ENCODE peak calls at places on chromosomes 13 and 19, in six cellular contexts. One of them, this sample, is unnamed.

GRCh38 chr13:40581277-40581579 is 85.2 kb downstream of the FOXO1 start:
- DNase-seq in GM12865: no peak
- DNase-seq in left ventricle myocardium inferior: no peak
- DNase-seq in AG04449: no peak
- DNase-seq in brain microvascular endothelial cell: no peak
- DNase-seq in cardiac muscle cell: no peak
- DNase-seq in this sample: no peak

GRCh38 chr13:98325724-98326123 is 148.7 kb upstream of the RNF113B start:
- DNase-seq in GM12865: no peak
- DNase-seq in left ventricle myocardium inferior: no peak
- DNase-seq in AG04449: no peak
- DNase-seq in brain microvascular endothelial cell: no peak
- DNase-seq in cardiac muscle cell: no peak
- DNase-seq in this sample: no peak

GRCh38 chr19:45424191-45425058 is 708 bp upstream of the ERCC1 start:
- DNase-seq in GM12865: peak
- DNase-seq in left ventricle myocardium inferior: peak
- DNase-seq in AG04449: peak
- DNase-seq in brain microvascular endothelial cell: peak
- DNase-seq in cardiac muscle cell: no peak
- DNase-seq in this sample: peak

GRCh38 chr19:33868821-33869412 is 72.2 kb downstream of the KCTD15 start:
- DNase-seq in GM12865: no peak
- DNase-seq in left ventricle myocardium inferior: peak
- DNase-seq in AG04449: no peak
- DNase-seq in brain microvascular endothelial cell: no peak
- DNase-seq in cardiac muscle cell: peak
- DNase-seq in this sample: no peak

GRCh38 chr19:18091217-18091608 is 4.5 kb upstream of the IL12RB1 start:
- DNase-seq in GM12865: peak
- DNase-seq in left ventricle myocardium inferior: peak
- DNase-seq in AG04449: no peak
- DNase-seq in brain microvascular endothelial cell: no peak
- DNase-seq in cardiac muscle cell: no peak
- DNase-seq in this sample: no peak

GRCh38 chr13:50357586-50358118 is 342.4 kb downstream of the KCNRG start:
- DNase-seq in GM12865: no peak
- DNase-seq in left ventricle myocardium inferior: no peak
- DNase-seq in AG04449: peak
- DNase-seq in brain microvascular endothelial cell: peak
- DNase-seq in cardiac muscle cell: no peak
- DNase-seq in this sample: peak

GRCh38 chr19:16376649-16377048 is 52.0 kb downstream of the KLF2 start:
- DNase-seq in GM12865: peak
- DNase-seq in left ventricle myocardium inferior: no peak
- DNase-seq in AG04449: no peak
- DNase-seq in brain microvascular endothelial cell: no peak
- DNase-seq in cardiac muscle cell: peak
- DNase-seq in this sample: no peak

GRCh38 chr19:16206637-16207036 is 8.9 kb downstream of the AP1M1 start:
- DNase-seq in GM12865: no peak
- DNase-seq in left ventricle myocardium inferior: no peak
- DNase-seq in AG04449: no peak
- DNase-seq in brain microvascular endothelial cell: no peak
- DNase-seq in cardiac muscle cell: no peak
- DNase-seq in this sample: no peak

GRCh38 chr19:50890422-50891252 is 17.4 kb downstream of the KLK2 start:
- DNase-seq in GM12865: peak
- DNase-seq in left ventricle myocardium inferior: no peak
- DNase-seq in AG04449: peak
- DNase-seq in brain microvascular endothelial cell: peak
- DNase-seq in cardiac muscle cell: no peak
- DNase-seq in this sample: no peak

GRCh38 chr13:36282818-36283432 is 14.7 kb downstream of the CCDC169 start:
- DNase-seq in GM12865: peak
- DNase-seq in left ventricle myocardium inferior: no peak
- DNase-seq in AG04449: no peak
- DNase-seq in brain microvascular endothelial cell: no peak
- DNase-seq in cardiac muscle cell: peak
- DNase-seq in this sample: peak

GRCh38 chr13:98890186-98890585 is 87.7 kb downstream of the DOCK9 start:
- DNase-seq in GM12865: no peak
- DNase-seq in left ventricle myocardium inferior: no peak
- DNase-seq in AG04449: peak
- DNase-seq in brain microvascular endothelial cell: peak
- DNase-seq in cardiac muscle cell: no peak
- DNase-seq in this sample: peak

GRCh38 chr19:6667114-6667627 is 2.8 kb downstream of the TNFSF14 start:
- DNase-seq in GM12865: no peak
- DNase-seq in left ventricle myocardium inferior: no peak
- DNase-seq in AG04449: no peak
- DNase-seq in brain microvascular endothelial cell: no peak
- DNase-seq in cardiac muscle cell: no peak
- DNase-seq in this sample: no peak

GRCh38 chr13:98942997-98943396 is 34.9 kb downstream of the DOCK9 start:
- DNase-seq in GM12865: no peak
- DNase-seq in left ventricle myocardium inferior: no peak
- DNase-seq in AG04449: no peak
- DNase-seq in brain microvascular endothelial cell: no peak
- DNase-seq in cardiac muscle cell: no peak
- DNase-seq in this sample: no peak

GRCh38 chr13:79973533-79973963 is 367.4 kb downstream of the SPRY2 start:
- DNase-seq in GM12865: peak
- DNase-seq in left ventricle myocardium inferior: peak
- DNase-seq in AG04449: no peak
- DNase-seq in brain microvascular endothelial cell: no peak
- DNase-seq in cardiac muscle cell: no peak
- DNase-seq in this sample: no peak

GRCh38 chr13:76968041-76968440 is 19.7 kb downstream of the ACOD1 start:
- DNase-seq in GM12865: no peak
- DNase-seq in left ventricle myocardium inferior: no peak
- DNase-seq in AG04449: no peak
- DNase-seq in brain microvascular endothelial cell: no peak
- DNase-seq in cardiac muscle cell: no peak
- DNase-seq in this sample: no peak

GRCh38 chr13:65787087-65787486 is 1443.0 kb downstream of the PCDH9 start:
- DNase-seq in GM12865: no peak
- DNase-seq in left ventricle myocardium inferior: no peak
- DNase-seq in AG04449: no peak
- DNase-seq in brain microvascular endothelial cell: no peak
- DNase-seq in cardiac muscle cell: no peak
- DNase-seq in this sample: no peak

GRCh38 chr19:1001538-1002166 is 1.4 kb downstream of the GRIN3B start:
- DNase-seq in GM12865: peak
- DNase-seq in left ventricle myocardium inferior: no peak
- DNase-seq in AG04449: no peak
- DNase-seq in brain microvascular endothelial cell: no peak
- DNase-seq in cardiac muscle cell: peak
- DNase-seq in this sample: no peak

GRCh38 chr19:46979103-46979769 is 40.4 kb upstream of the NPAS1 start:
- DNase-seq in GM12865: no peak
- DNase-seq in left ventricle myocardium inferior: no peak
- DNase-seq in AG04449: no peak
- DNase-seq in brain microvascular endothelial cell: no peak
- DNase-seq in cardiac muscle cell: no peak
- DNase-seq in this sample: no peak

GRCh38 chr13:114099918-114100445 is 32.4 kb downstream of the RASA3 start:
- DNase-seq in GM12865: no peak
- DNase-seq in left ventricle myocardium inferior: no peak
- DNase-seq in AG04449: no peak
- DNase-seq in brain microvascular endothelial cell: no peak
- DNase-seq in cardiac muscle cell: peak
- DNase-seq in this sample: no peak

GRCh38 chr19:51121257-51121656 is 3.4 kb upstream of the SIGLEC9 start:
- DNase-seq in GM12865: no peak
- DNase-seq in left ventricle myocardium inferior: no peak
- DNase-seq in AG04449: no peak
- DNase-seq in brain microvascular endothelial cell: no peak
- DNase-seq in cardiac muscle cell: no peak
- DNase-seq in this sample: no peak

GRCh38 chr13:102729560-102730275 is 34.9 kb upstream of the METTL21C start:
- DNase-seq in GM12865: no peak
- DNase-seq in left ventricle myocardium inferior: no peak
- DNase-seq in AG04449: peak
- DNase-seq in brain microvascular endothelial cell: peak
- DNase-seq in cardiac muscle cell: no peak
- DNase-seq in this sample: no peak

GRCh38 chr19:3404324-3405260 is 38.2 kb downstream of the NFIC start:
- DNase-seq in GM12865: no peak
- DNase-seq in left ventricle myocardium inferior: peak
- DNase-seq in AG04449: no peak
- DNase-seq in brain microvascular endothelial cell: peak
- DNase-seq in cardiac muscle cell: no peak
- DNase-seq in this sample: peak

GRCh38 chr13:20969182-20969581 is 66.6 kb upstream of the XPO4 start:
- DNase-seq in GM12865: peak
- DNase-seq in left ventricle myocardium inferior: no peak
- DNase-seq in AG04449: no peak
- DNase-seq in brain microvascular endothelial cell: peak
- DNase-seq in cardiac muscle cell: no peak
- DNase-seq in this sample: no peak

GRCh38 chr13:63124863-63125262 is 1709.2 kb upstream of the PCDH20 start:
- DNase-seq in GM12865: peak
- DNase-seq in left ventricle myocardium inferior: no peak
- DNase-seq in AG04449: no peak
- DNase-seq in brain microvascular endothelial cell: no peak
- DNase-seq in cardiac muscle cell: peak
- DNase-seq in this sample: no peak

GRCh38 chr13:28031220-28031903 is 42.9 kb upstream of the URAD start:
- DNase-seq in GM12865: peak
- DNase-seq in left ventricle myocardium inferior: peak
- DNase-seq in AG04449: no peak
- DNase-seq in brain microvascular endothelial cell: no peak
- DNase-seq in cardiac muscle cell: no peak
- DNase-seq in this sample: no peak

GRCh38 chr19:51125421-51126075 is 842 bp downstream of the SIGLEC9 start:
- DNase-seq in GM12865: no peak
- DNase-seq in left ventricle myocardium inferior: no peak
- DNase-seq in AG04449: no peak
- DNase-seq in brain microvascular endothelial cell: no peak
- DNase-seq in cardiac muscle cell: no peak
- DNase-seq in this sample: no peak

GRCh38 chr19:33460221-33460908 is 61.2 kb downstream of the PEPD start:
- DNase-seq in GM12865: no peak
- DNase-seq in left ventricle myocardium inferior: no peak
- DNase-seq in AG04449: no peak
- DNase-seq in brain microvascular endothelial cell: no peak
- DNase-seq in cardiac muscle cell: no peak
- DNase-seq in this sample: no peak

GRCh38 chr19:4582980-4583842 is 23.7 kb upstream of the SEMA6B start:
- DNase-seq in GM12865: no peak
- DNase-seq in left ventricle myocardium inferior: no peak
- DNase-seq in AG04449: no peak
- DNase-seq in brain microvascular endothelial cell: no peak
- DNase-seq in cardiac muscle cell: no peak
- DNase-seq in this sample: no peak

GRCh38 chr19:22421797-22422196 is 349 bp downstream of the ZNF98 start:
- DNase-seq in GM12865: no peak
- DNase-seq in left ventricle myocardium inferior: no peak
- DNase-seq in AG04449: no peak
- DNase-seq in brain microvascular endothelial cell: no peak
- DNase-seq in cardiac muscle cell: no peak
- DNase-seq in this sample: no peak
- H3K4me3 ChIP-seq in GM12865: no peak
- H3K4me3 ChIP-seq in left ventricle myocardium inferior: peak
- H3K4me3 ChIP-seq in AG04449: no peak
- H3K4me3 ChIP-seq in brain microvascular endothelial cell: no peak
- H3K4me3 ChIP-seq in cardiac muscle cell: no peak
- H3K4me3 ChIP-seq in this sample: no peak

DNA sequence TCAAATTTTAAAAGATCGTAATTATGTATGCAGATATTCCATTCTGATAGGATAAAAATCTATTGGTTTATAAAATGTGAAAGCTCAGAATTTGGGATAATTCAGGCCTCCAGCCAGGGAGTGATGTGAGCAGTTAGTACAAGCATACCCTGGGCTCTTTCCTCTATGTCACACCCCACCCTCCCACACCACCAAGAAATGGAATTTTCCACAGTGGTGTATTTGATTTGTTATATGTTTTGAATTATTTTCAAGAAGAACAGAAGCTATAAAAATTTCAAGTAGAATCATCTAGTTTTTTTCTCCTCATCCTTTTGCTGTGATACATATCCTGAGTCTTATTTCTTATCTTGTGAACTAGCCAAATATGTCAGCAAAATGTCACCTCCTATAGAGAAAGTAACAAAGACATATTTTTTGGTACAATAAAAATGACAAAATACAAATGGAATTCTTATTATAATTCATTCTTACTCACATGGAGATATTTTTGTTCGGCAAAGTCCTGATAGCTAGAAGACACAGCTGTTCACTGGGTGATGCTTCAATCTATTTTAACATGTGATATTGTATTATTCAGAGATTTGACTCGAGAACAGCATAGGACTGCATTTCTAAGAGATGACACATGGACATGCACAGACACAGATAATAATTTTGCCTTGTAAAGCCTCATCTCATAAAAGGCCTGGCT is 61.2 kb upstream of the FRY start:
- DNase-seq in GM12865: no peak
- DNase-seq in left ventricle myocardium inferior: no peak
- DNase-seq in AG04449: peak
- DNase-seq in brain microvascular endothelial cell: peak
- DNase-seq in cardiac muscle cell: no peak
- DNase-seq in this sample: peak
- H3K4me3 ChIP-seq in GM12865: no peak
- H3K4me3 ChIP-seq in left ventricle myocardium inferior: no peak
- H3K4me3 ChIP-seq in AG04449: no peak
- H3K4me3 ChIP-seq in brain microvascular endothelial cell: no peak
- H3K4me3 ChIP-seq in cardiac muscle cell: no peak
- H3K4me3 ChIP-seq in this sample: no peak

GRCh38 chr13:112852392-112852791 is 116.6 kb upstream of the MCF2L start:
- DNase-seq in GM12865: no peak
- DNase-seq in left ventricle myocardium inferior: no peak
- DNase-seq in AG04449: no peak
- DNase-seq in brain microvascular endothelial cell: no peak
- DNase-seq in cardiac muscle cell: no peak
- DNase-seq in this sample: no peak
- H3K4me3 ChIP-seq in GM12865: no peak
- H3K4me3 ChIP-seq in left ventricle myocardium inferior: no peak
- H3K4me3 ChIP-seq in AG04449: no peak
- H3K4me3 ChIP-seq in brain microvascular endothelial cell: no peak
- H3K4me3 ChIP-seq in cardiac muscle cell: no peak
- H3K4me3 ChIP-seq in this sample: no peak

GRCh38 chr19:54309811-54310210 is 3.2 kb downstream of the LILRA5 start:
- DNase-seq in GM12865: no peak
- DNase-seq in left ventricle myocardium inferior: no peak
- DNase-seq in AG04449: no peak
- DNase-seq in brain microvascular endothelial cell: no peak
- DNase-seq in cardiac muscle cell: no peak
- DNase-seq in this sample: no peak

GRCh38 chr19:54312436-54313362 is at the start of gene LILRA5:
- DNase-seq in GM12865: no peak
- DNase-seq in left ventricle myocardium inferior: peak
- DNase-seq in AG04449: no peak
- DNase-seq in brain microvascular endothelial cell: no peak
- DNase-seq in cardiac muscle cell: no peak
- DNase-seq in this sample: no peak

GRCh38 chr19:54311486-54311885 is 1.5 kb downstream of the LILRA5 start:
- DNase-seq in GM12865: no peak
- DNase-seq in left ventricle myocardium inferior: no peak
- DNase-seq in AG04449: no peak
- DNase-seq in brain microvascular endothelial cell: no peak
- DNase-seq in cardiac muscle cell: no peak
- DNase-seq in this sample: no peak

GRCh38 chr19:54310543-54310942 is 2.4 kb downstream of the LILRA5 start:
- DNase-seq in GM12865: no peak
- DNase-seq in left ventricle myocardium inferior: no peak
- DNase-seq in AG04449: no peak
- DNase-seq in brain microvascular endothelial cell: no peak
- DNase-seq in cardiac muscle cell: no peak
- DNase-seq in this sample: no peak

GRCh38 chr19:54312011-54312410 is 955 bp downstream of the LILRA5 start:
- DNase-seq in GM12865: no peak
- DNase-seq in left ventricle myocardium inferior: no peak
- DNase-seq in AG04449: no peak
- DNase-seq in brain microvascular endothelial cell: no peak
- DNase-seq in cardiac muscle cell: no peak
- DNase-seq in this sample: no peak
- H3K4me3 ChIP-seq in GM12865: no peak
- H3K4me3 ChIP-seq in left ventricle myocardium inferior: no peak
- H3K4me3 ChIP-seq in AG04449: no peak
- H3K4me3 ChIP-seq in brain microvascular endothelial cell: no peak
- H3K4me3 ChIP-seq in cardiac muscle cell: no peak
- H3K4me3 ChIP-seq in this sample: no peak

This sample was measured in AG04450.